ENCODE peak calls at places on chromosomes 13 and 19, in six cellular contexts. One of them, this sample, is unnamed.

GRCh38 chr13:113061271-113061625 is 44.3 kb upstream of the F7 start:
- DNase-seq in K562: no peak
- DNase-seq in EL: no peak
- DNase-seq in thoracic aorta: no peak
- DNase-seq in stimulated activated CD4-positive, alpha-beta T cell treated with anti-CD3 and anti-CD28 coated beads, Interleukin-15, amount 100 ng/mL, for 1 hour: no peak
- DNase-seq in SHP77 treated with DMSO at 0.1 percent for 48 hours: no peak
- DNase-seq in this sample: no peak

GRCh38 chr13:104011505-104012270 is 945.5 kb upstream of the SLC10A2 start:
- DNase-seq in thoracic aorta: no peak
- DNase-seq in stimulated activated CD4-positive, alpha-beta T cell treated with anti-CD3 and anti-CD28 coated beads, Interleukin-15, amount 100 ng/mL, for 1 hour: no peak
- DNase-seq in SHP77 treated with DMSO at 0.1 percent for 48 hours: no peak
- DNase-seq in EL: no peak
- DNase-seq in K562: no peak
- DNase-seq in this sample: no peak

GRCh38 chr13:40563350-40564125 is 102.9 kb downstream of the FOXO1 start:
- DNase-seq in stimulated activated CD4-positive, alpha-beta T cell treated with anti-CD3 and anti-CD28 coated beads, Interleukin-15, amount 100 ng/mL, for 1 hour: no peak
- DNase-seq in EL: no peak
- DNase-seq in K562: no peak
- DNase-seq in thoracic aorta: no peak
- DNase-seq in SHP77 treated with DMSO at 0.1 percent for 48 hours: no peak
- DNase-seq in this sample: no peak

GRCh38 chr19:41225238-41226052 is 6.4 kb downstream of the AXL start:
- DNase-seq in EL: peak
- DNase-seq in thoracic aorta: peak
- DNase-seq in stimulated activated CD4-positive, alpha-beta T cell treated with anti-CD3 and anti-CD28 coated beads, Interleukin-15, amount 100 ng/mL, for 1 hour: no peak
- DNase-seq in SHP77 treated with DMSO at 0.1 percent for 48 hours: no peak
- DNase-seq in K562: peak
- DNase-seq in this sample: peak

GRCh38 chr19:45972081-45972943 is 1.4 kb downstream of the NOVA2 start:
- DNase-seq in stimulated activated CD4-positive, alpha-beta T cell treated with anti-CD3 and anti-CD28 coated beads, Interleukin-15, amount 100 ng/mL, for 1 hour: no peak
- DNase-seq in K562: peak
- DNase-seq in thoracic aorta: no peak
- DNase-seq in EL: no peak
- DNase-seq in SHP77 treated with DMSO at 0.1 percent for 48 hours: no peak
- DNase-seq in this sample: no peak

GRCh38 chr13:46622918-46623256 is 69.9 kb downstream of the LRCH1 start:
- DNase-seq in K562: no peak
- DNase-seq in thoracic aorta: no peak
- DNase-seq in SHP77 treated with DMSO at 0.1 percent for 48 hours: no peak
- DNase-seq in stimulated activated CD4-positive, alpha-beta T cell treated with anti-CD3 and anti-CD28 coated beads, Interleukin-15, amount 100 ng/mL, for 1 hour: no peak
- DNase-seq in EL: peak
- DNase-seq in this sample: peak

GRCh38 chr13:106919638-106920037 is 351.7 kb upstream of the ARGLU1 start:
- DNase-seq in K562: no peak
- DNase-seq in stimulated activated CD4-positive, alpha-beta T cell treated with anti-CD3 and anti-CD28 coated beads, Interleukin-15, amount 100 ng/mL, for 1 hour: no peak
- DNase-seq in thoracic aorta: peak
- DNase-seq in SHP77 treated with DMSO at 0.1 percent for 48 hours: no peak
- DNase-seq in EL: no peak
- DNase-seq in this sample: no peak

GRCh38 chr19:10384580-10384979 is 4.2 kb upstream of the TYK2 start:
- DNase-seq in EL: no peak
- DNase-seq in K562: no peak
- DNase-seq in stimulated activated CD4-positive, alpha-beta T cell treated with anti-CD3 and anti-CD28 coated beads, Interleukin-15, amount 100 ng/mL, for 1 hour: no peak
- DNase-seq in thoracic aorta: no peak
- DNase-seq in SHP77 treated with DMSO at 0.1 percent for 48 hours: no peak
- DNase-seq in this sample: no peak

GRCh38 chr13:31282741-31283455 is 83.1 kb downstream of the B3GLCT start:
- DNase-seq in thoracic aorta: no peak
- DNase-seq in SHP77 treated with DMSO at 0.1 percent for 48 hours: no peak
- DNase-seq in stimulated activated CD4-positive, alpha-beta T cell treated with anti-CD3 and anti-CD28 coated beads, Interleukin-15, amount 100 ng/mL, for 1 hour: no peak
- DNase-seq in K562: no peak
- DNase-seq in EL: no peak
- DNase-seq in this sample: no peak

GRCh38 chr19:33649919-33650305 is 28.2 kb downstream of the CHST8 start:
- DNase-seq in stimulated activated CD4-positive, alpha-beta T cell treated with anti-CD3 and anti-CD28 coated beads, Interleukin-15, amount 100 ng/mL, for 1 hour: no peak
- DNase-seq in EL: no peak
- DNase-seq in SHP77 treated with DMSO at 0.1 percent for 48 hours: no peak
- DNase-seq in K562: no peak
- DNase-seq in thoracic aorta: no peak
- DNase-seq in this sample: no peak

GRCh38 chr19:28465317-28466086 is 747.4 kb downstream of the UQCRFS1 start:
- DNase-seq in EL: peak
- DNase-seq in SHP77 treated with DMSO at 0.1 percent for 48 hours: no peak
- DNase-seq in K562: no peak
- DNase-seq in stimulated activated CD4-positive, alpha-beta T cell treated with anti-CD3 and anti-CD28 coated beads, Interleukin-15, amount 100 ng/mL, for 1 hour: no peak
- DNase-seq in thoracic aorta: no peak
- DNase-seq in this sample: peak

GRCh38 chr13:105442941-105443340 is 1092.5 kb downstream of the EFNB2 start:
- DNase-seq in K562: no peak
- DNase-seq in EL: peak
- DNase-seq in SHP77 treated with DMSO at 0.1 percent for 48 hours: no peak
- DNase-seq in thoracic aorta: no peak
- DNase-seq in stimulated activated CD4-positive, alpha-beta T cell treated with anti-CD3 and anti-CD28 coated beads, Interleukin-15, amount 100 ng/mL, for 1 hour: no peak
- DNase-seq in this sample: peak

GRCh38 chr19:5691930-5692784 is 2.1 kb downstream of the RPL36 start:
- DNase-seq in thoracic aorta: no peak
- DNase-seq in SHP77 treated with DMSO at 0.1 percent for 48 hours: no peak
- DNase-seq in K562: no peak
- DNase-seq in EL: peak
- DNase-seq in stimulated activated CD4-positive, alpha-beta T cell treated with anti-CD3 and anti-CD28 coated beads, Interleukin-15, amount 100 ng/mL, for 1 hour: no peak
- DNase-seq in this sample: peak

GRCh38 chr19:46480409-46480808 is 9.0 kb upstream of the PNMA8A start:
- DNase-seq in K562: no peak
- DNase-seq in stimulated activated CD4-positive, alpha-beta T cell treated with anti-CD3 and anti-CD28 coated beads, Interleukin-15, amount 100 ng/mL, for 1 hour: no peak
- DNase-seq in EL: peak
- DNase-seq in SHP77 treated with DMSO at 0.1 percent for 48 hours: no peak
- DNase-seq in thoracic aorta: no peak
- DNase-seq in this sample: no peak

GRCh38 chr13:40180776-40181175 is 485.7 kb downstream of the FOXO1 start:
- DNase-seq in K562: no peak
- DNase-seq in EL: no peak
- DNase-seq in thoracic aorta: no peak
- DNase-seq in stimulated activated CD4-positive, alpha-beta T cell treated with anti-CD3 and anti-CD28 coated beads, Interleukin-15, amount 100 ng/mL, for 1 hour: no peak
- DNase-seq in SHP77 treated with DMSO at 0.1 percent for 48 hours: no peak
- DNase-seq in this sample: no peak

GRCh38 chr13:98706446-98707110 is 45.9 kb downstream of the SLC15A1 start:
- DNase-seq in stimulated activated CD4-positive, alpha-beta T cell treated with anti-CD3 and anti-CD28 coated beads, Interleukin-15, amount 100 ng/mL, for 1 hour: no peak
- DNase-seq in SHP77 treated with DMSO at 0.1 percent for 48 hours: no peak
- DNase-seq in EL: no peak
- DNase-seq in thoracic aorta: no peak
- DNase-seq in K562: no peak
- DNase-seq in this sample: peak

GRCh38 chr19:17766543-17767131 is 15.4 kb downstream of the FCHO1 start:
- DNase-seq in EL: peak
- DNase-seq in K562: no peak
- DNase-seq in SHP77 treated with DMSO at 0.1 percent for 48 hours: peak
- DNase-seq in thoracic aorta: no peak
- DNase-seq in stimulated activated CD4-positive, alpha-beta T cell treated with anti-CD3 and anti-CD28 coated beads, Interleukin-15, amount 100 ng/mL, for 1 hour: no peak
- DNase-seq in this sample: peak

GRCh38 chr13:24267283-24267682 is 42.1 kb upstream of the C1QTNF9 start:
- DNase-seq in thoracic aorta: no peak
- DNase-seq in EL: no peak
- DNase-seq in stimulated activated CD4-positive, alpha-beta T cell treated with anti-CD3 and anti-CD28 coated beads, Interleukin-15, amount 100 ng/mL, for 1 hour: no peak
- DNase-seq in SHP77 treated with DMSO at 0.1 percent for 48 hours: no peak
- DNase-seq in K562: no peak
- DNase-seq in this sample: no peak

GRCh38 chr13:69857188-69857821 is 250.3 kb upstream of the ATXN8OS start:
- DNase-seq in SHP77 treated with DMSO at 0.1 percent for 48 hours: peak
- DNase-seq in EL: peak
- DNase-seq in stimulated activated CD4-positive, alpha-beta T cell treated with anti-CD3 and anti-CD28 coated beads, Interleukin-15, amount 100 ng/mL, for 1 hour: no peak
- DNase-seq in thoracic aorta: no peak
- DNase-seq in K562: peak
- DNase-seq in this sample: peak

GRCh38 chr19:56162258-56162657 is 13.6 kb upstream of the GALP start:
- DNase-seq in SHP77 treated with DMSO at 0.1 percent for 48 hours: no peak
- DNase-seq in stimulated activated CD4-positive, alpha-beta T cell treated with anti-CD3 and anti-CD28 coated beads, Interleukin-15, amount 100 ng/mL, for 1 hour: no peak
- DNase-seq in thoracic aorta: no peak
- DNase-seq in K562: no peak
- DNase-seq in EL: peak
- DNase-seq in this sample: peak

GRCh38 chr19:29271341-29271740 is 58.4 kb upstream of the UQCRFS1 start:
- DNase-seq in K562: no peak
- DNase-seq in stimulated activated CD4-positive, alpha-beta T cell treated with anti-CD3 and anti-CD28 coated beads, Interleukin-15, amount 100 ng/mL, for 1 hour: no peak
- DNase-seq in thoracic aorta: no peak
- DNase-seq in EL: no peak
- DNase-seq in SHP77 treated with DMSO at 0.1 percent for 48 hours: no peak
- DNase-seq in this sample: no peak

GRCh38 chr19:45169602-45170001 is 8.4 kb downstream of the TRAPPC6A start:
- DNase-seq in EL: no peak
- DNase-seq in SHP77 treated with DMSO at 0.1 percent for 48 hours: no peak
- DNase-seq in stimulated activated CD4-positive, alpha-beta T cell treated with anti-CD3 and anti-CD28 coated beads, Interleukin-15, amount 100 ng/mL, for 1 hour: no peak
- DNase-seq in K562: no peak
- DNase-seq in thoracic aorta: no peak
- DNase-seq in this sample: no peak

GRCh38 chr19:31530781-31531180 is 181.5 kb upstream of the TSHZ3 start:
- DNase-seq in EL: no peak
- DNase-seq in K562: no peak
- DNase-seq in stimulated activated CD4-positive, alpha-beta T cell treated with anti-CD3 and anti-CD28 coated beads, Interleukin-15, amount 100 ng/mL, for 1 hour: no peak
- DNase-seq in SHP77 treated with DMSO at 0.1 percent for 48 hours: no peak
- DNase-seq in thoracic aorta: no peak
- DNase-seq in this sample: no peak

GRCh38 chr13:77429320-77430142 is 102.6 kb upstream of the MYCBP2 start:
- DNase-seq in thoracic aorta: no peak
- DNase-seq in EL: no peak
- DNase-seq in stimulated activated CD4-positive, alpha-beta T cell treated with anti-CD3 and anti-CD28 coated beads, Interleukin-15, amount 100 ng/mL, for 1 hour: no peak
- DNase-seq in SHP77 treated with DMSO at 0.1 percent for 48 hours: no peak
- DNase-seq in K562: no peak
- DNase-seq in this sample: peak

GRCh38 chr19:5778402-5778801 is 6.1 kb downstream of the PRR22 start:
- DNase-seq in EL: no peak
- DNase-seq in thoracic aorta: no peak
- DNase-seq in SHP77 treated with DMSO at 0.1 percent for 48 hours: no peak
- DNase-seq in stimulated activated CD4-positive, alpha-beta T cell treated with anti-CD3 and anti-CD28 coated beads, Interleukin-15, amount 100 ng/mL, for 1 hour: no peak
- DNase-seq in K562: no peak
- DNase-seq in this sample: no peak

GRCh38 chr19:2618611-2619010 is 83.9 kb downstream of the GNG7 start:
- DNase-seq in EL: peak
- DNase-seq in thoracic aorta: no peak
- DNase-seq in stimulated activated CD4-positive, alpha-beta T cell treated with anti-CD3 and anti-CD28 coated beads, Interleukin-15, amount 100 ng/mL, for 1 hour: peak
- DNase-seq in K562: no peak
- DNase-seq in SHP77 treated with DMSO at 0.1 percent for 48 hours: no peak
- DNase-seq in this sample: peak

GRCh38 chr19:19329199-19329598 is 8.6 kb downstream of the MAU2 start:
- DNase-seq in K562: no peak
- DNase-seq in thoracic aorta: no peak
- DNase-seq in SHP77 treated with DMSO at 0.1 percent for 48 hours: no peak
- DNase-seq in EL: no peak
- DNase-seq in stimulated activated CD4-positive, alpha-beta T cell treated with anti-CD3 and anti-CD28 coated beads, Interleukin-15, amount 100 ng/mL, for 1 hour: no peak
- DNase-seq in this sample: no peak

GRCh38 chr19:18431351-18432197 is 6.4 kb downstream of the ISYNA1 start:
- DNase-seq in K562: no peak
- DNase-seq in thoracic aorta: no peak
- DNase-seq in stimulated activated CD4-positive, alpha-beta T cell treated with anti-CD3 and anti-CD28 coated beads, Interleukin-15, amount 100 ng/mL, for 1 hour: no peak
- DNase-seq in SHP77 treated with DMSO at 0.1 percent for 48 hours: no peak
- DNase-seq in EL: no peak
- DNase-seq in this sample: no peak

GRCh38 chr13:24208314-24208713 is 47.8 kb downstream of the SPATA13 start:
- DNase-seq in SHP77 treated with DMSO at 0.1 percent for 48 hours: no peak
- DNase-seq in EL: peak
- DNase-seq in thoracic aorta: no peak
- DNase-seq in stimulated activated CD4-positive, alpha-beta T cell treated with anti-CD3 and anti-CD28 coated beads, Interleukin-15, amount 100 ng/mL, for 1 hour: no peak
- DNase-seq in K562: no peak
- DNase-seq in this sample: peak

GRCh38 chr19:45591004-45591637 is 6.5 kb upstream of the OPA3 start:
- DNase-seq in SHP77 treated with DMSO at 0.1 percent for 48 hours: peak
- DNase-seq in thoracic aorta: no peak
- DNase-seq in stimulated activated CD4-positive, alpha-beta T cell treated with anti-CD3 and anti-CD28 coated beads, Interleukin-15, amount 100 ng/mL, for 1 hour: no peak
- DNase-seq in K562: peak
- DNase-seq in EL: no peak
- DNase-seq in this sample: no peak

GRCh38 chr13:49214917-49215376 is 5.2 kb upstream of the MLNR start:
- DNase-seq in K562: no peak
- DNase-seq in stimulated activated CD4-positive, alpha-beta T cell treated with anti-CD3 and anti-CD28 coated beads, Interleukin-15, amount 100 ng/mL, for 1 hour: no peak
- DNase-seq in thoracic aorta: no peak
- DNase-seq in SHP77 treated with DMSO at 0.1 percent for 48 hours: peak
- DNase-seq in EL: peak
- DNase-seq in this sample: no peak

GRCh38 chr13:22111961-22112360 is 441.1 kb downstream of the FGF9 start:
- DNase-seq in stimulated activated CD4-positive, alpha-beta T cell treated with anti-CD3 and anti-CD28 coated beads, Interleukin-15, amount 100 ng/mL, for 1 hour: no peak
- DNase-seq in thoracic aorta: no peak
- DNase-seq in K562: no peak
- DNase-seq in EL: no peak
- DNase-seq in SHP77 treated with DMSO at 0.1 percent for 48 hours: no peak
- DNase-seq in this sample: no peak

GRCh38 chr13:109479991-109480696 is 306.2 kb downstream of the IRS2 start:
- DNase-seq in EL: peak
- DNase-seq in stimulated activated CD4-positive, alpha-beta T cell treated with anti-CD3 and anti-CD28 coated beads, Interleukin-15, amount 100 ng/mL, for 1 hour: no peak
- DNase-seq in K562: no peak
- DNase-seq in thoracic aorta: peak
- DNase-seq in SHP77 treated with DMSO at 0.1 percent for 48 hours: peak
- DNase-seq in this sample: no peak

GRCh38 chr19:33064117-33064777 is 441 bp downstream of the RHPN2 start:
- DNase-seq in EL: peak
- DNase-seq in stimulated activated CD4-positive, alpha-beta T cell treated with anti-CD3 and anti-CD28 coated beads, Interleukin-15, amount 100 ng/mL, for 1 hour: no peak
- DNase-seq in K562: peak
- DNase-seq in thoracic aorta: no peak
- DNase-seq in SHP77 treated with DMSO at 0.1 percent for 48 hours: no peak
- DNase-seq in this sample: no peak

GRCh38 chr13:95503662-95504061 is 48.9 kb upstream of the CLDN10 start:
- DNase-seq in EL: no peak
- DNase-seq in stimulated activated CD4-positive, alpha-beta T cell treated with anti-CD3 and anti-CD28 coated beads, Interleukin-15, amount 100 ng/mL, for 1 hour: no peak
- DNase-seq in K562: no peak
- DNase-seq in SHP77 treated with DMSO at 0.1 percent for 48 hours: no peak
- DNase-seq in thoracic aorta: no peak
- DNase-seq in this sample: no peak

GRCh38 chr19:44648536-44649370 is 5.0 kb downstream of the PVR start:
- DNase-seq in stimulated activated CD4-positive, alpha-beta T cell treated with anti-CD3 and anti-CD28 coated beads, Interleukin-15, amount 100 ng/mL, for 1 hour: no peak
- DNase-seq in SHP77 treated with DMSO at 0.1 percent for 48 hours: no peak
- DNase-seq in thoracic aorta: no peak
- DNase-seq in K562: no peak
- DNase-seq in EL: peak
- DNase-seq in this sample: peak

GRCh38 chr13:87259479-87260083 is 411.6 kb upstream of the SLITRK5 start:
- DNase-seq in thoracic aorta: no peak
- DNase-seq in EL: no peak
- DNase-seq in K562: no peak
- DNase-seq in SHP77 treated with DMSO at 0.1 percent for 48 hours: peak
- DNase-seq in stimulated activated CD4-positive, alpha-beta T cell treated with anti-CD3 and anti-CD28 coated beads, Interleukin-15, amount 100 ng/mL, for 1 hour: no peak
- DNase-seq in this sample: peak

GRCh38 chr19:30064776-30065494 is 122.9 kb downstream of the URI1 start:
- DNase-seq in K562: no peak
- DNase-seq in stimulated activated CD4-positive, alpha-beta T cell treated with anti-CD3 and anti-CD28 coated beads, Interleukin-15, amount 100 ng/mL, for 1 hour: no peak
- DNase-seq in SHP77 treated with DMSO at 0.1 percent for 48 hours: no peak
- DNase-seq in EL: no peak
- DNase-seq in thoracic aorta: no peak
- DNase-seq in this sample: no peak

GRCh38 chr13:77691871-77692270 is 5.6 kb upstream of the SLAIN1 start:
- DNase-seq in EL: no peak
- DNase-seq in K562: no peak
- DNase-seq in SHP77 treated with DMSO at 0.1 percent for 48 hours: no peak
- DNase-seq in thoracic aorta: no peak
- DNase-seq in stimulated activated CD4-positive, alpha-beta T cell treated with anti-CD3 and anti-CD28 coated beads, Interleukin-15, amount 100 ng/mL, for 1 hour: no peak
- DNase-seq in this sample: no peak

GRCh38 chr19:47615714-47616113 is 6.8 kb downstream of the BICRA start:
- DNase-seq in K562: no peak
- DNase-seq in stimulated activated CD4-positive, alpha-beta T cell treated with anti-CD3 and anti-CD28 coated beads, Interleukin-15, amount 100 ng/mL, for 1 hour: no peak
- DNase-seq in SHP77 treated with DMSO at 0.1 percent for 48 hours: no peak
- DNase-seq in thoracic aorta: no peak
- DNase-seq in EL: no peak
- DNase-seq in this sample: no peak